ENCODE peak calls at places on chromosomes 1 and 21, in five cellular contexts. K, W, X, J and T are unnamed samples.

GRCh38 chr21:43864806-43865470 is at the start of gene AGPAT3:
- DNase-seq in K (no peak), W (no peak), X (no peak), J (no peak), T (no peak)

GRCh38 chr1:244060691-244061090 is 9.6 kb downstream of the ZBTB18 start:
- DNase-seq in K (no peak), W (no peak), X (no peak), J (no peak), T (no peak)

GRCh38 chr1:215140135-215140534 is 57.6 kb downstream of the KCNK2 start:
- DNase-seq in K (no peak), W (no peak), X (no peak), J (no peak), T (no peak)

GRCh38 chr1:72283204-72284083 is 1.1 kb upstream of the NEGR1 start:
- DNase-seq in K (peak; percentile 57), W (peak; percentile 53), X (peak; percentile 79), J (peak; percentile 52), T (peak; percentile 73)

GRCh38 chr1:231353086-231353485 is 15.0 kb downstream of the SPRTN start:
- DNase-seq in K (no peak), W (no peak), X (no peak), J (no peak), T (no peak)

GRCh38 chr1:15180189-15180588 is 26.6 kb downstream of the TMEM51 start:
- DNase-seq in K (no peak), W (no peak), X (no peak), J (no peak), T (no peak)

GRCh38 chr1:47424336-47424982 is 8.4 kb downstream of the FOXE3 start:
- DNase-seq in K (no peak), W (peak; percentile 70), X (peak; percentile 72), J (no peak), T (no peak)

GRCh38 chr1:6002714-6003501 is 10.7 kb upstream of the NPHP4 start:
- DNase-seq in K (peak; percentile 56), W (no peak), X (no peak), J (no peak), T (no peak)

DNA sequence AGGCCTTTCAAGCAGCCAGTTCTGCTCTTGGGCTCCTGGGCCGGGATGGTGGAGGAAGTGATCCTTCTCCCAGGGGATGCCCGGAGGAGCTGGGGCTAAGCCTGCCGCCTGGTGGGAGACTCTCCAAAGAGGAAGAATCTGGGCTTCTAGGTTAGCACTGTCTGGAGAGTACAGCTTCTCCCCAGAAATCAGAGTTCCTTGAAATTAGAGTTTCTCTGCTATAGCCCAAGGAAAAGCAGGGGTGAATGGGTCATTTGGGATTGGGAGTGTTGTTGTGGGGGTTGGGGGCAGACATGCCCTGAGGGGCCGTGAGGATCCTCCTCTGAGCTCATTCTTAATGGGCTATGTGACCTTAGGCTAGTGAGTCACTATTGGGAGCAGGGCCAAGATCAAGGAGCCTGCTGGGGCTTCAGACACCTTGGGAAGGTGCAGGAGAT is 6.5 kb downstream of the LGR6 start:
- DNase-seq in K (peak; percentile 84), W (no peak), X (no peak), J (peak; percentile 36), T (no peak)
- H3K4me1 ChIP-seq in K (peaks cover 22% of the 10 kb centered on the region), W (no peaks in the 10 kb centered on the region), X (peaks cover 6% of the 10 kb centered on the region), J (peaks cover 10% of the 10 kb centered on the region), T (no peaks in the 10 kb centered on the region)

GRCh38 chr1:29171521-29171920 is 10.2 kb downstream of the SRSF4 start:
- DNase-seq in K (no peak), W (no peak), X (no peak), J (no peak), T (no peak)

GRCh38 chr1:29171089-29171488 is 10.6 kb downstream of the SRSF4 start:
- DNase-seq in K (no peak), W (no peak), X (no peak), J (no peak), T (no peak)

GRCh38 chr1:29166291-29166878 is 15.3 kb downstream of the SRSF4 start:
- DNase-seq in K (no peak), W (no peak), X (no peak), J (no peak), T (no peak)

GRCh38 chr1:29164588-29164987 is 17.1 kb downstream of the SRSF4 start:
- DNase-seq in K (no peak), W (no peak), X (no peak), J (no peak), T (no peak)

GRCh38 chr1:29167904-29168303 is 13.8 kb downstream of the SRSF4 start:
- DNase-seq in K (no peak), W (no peak), X (no peak), J (no peak), T (no peak)
- H3K4me1 ChIP-seq in K (no peaks in the 10 kb centered on the region), W (no peaks in the 10 kb centered on the region), X (peaks cover 5% of the 10 kb centered on the region), J (peaks cover 67% of the 10 kb centered on the region), T (peaks cover 6% of the 10 kb centered on the region)

GRCh38 chr1:43872280-43872679 is 61.3 kb upstream of the ARTN start:
- DNase-seq in K (no peak), W (no peak), X (no peak), J (no peak), T (no peak)

GRCh38 chr1:43867946-43868740 is 65.5 kb upstream of the ARTN start:
- DNase-seq in K (no peak), W (no peak), X (no peak), J (no peak), T (no peak)

GRCh38 chr1:43870306-43870705 is 63.3 kb upstream of the ARTN start:
- DNase-seq in K (no peak), W (no peak), X (no peak), J (no peak), T (no peak)

GRCh38 chr1:43866201-43866600 is 67.4 kb upstream of the ARTN start:
- DNase-seq in K (no peak), W (no peak), X (no peak), J (no peak), T (no peak)

DNA sequence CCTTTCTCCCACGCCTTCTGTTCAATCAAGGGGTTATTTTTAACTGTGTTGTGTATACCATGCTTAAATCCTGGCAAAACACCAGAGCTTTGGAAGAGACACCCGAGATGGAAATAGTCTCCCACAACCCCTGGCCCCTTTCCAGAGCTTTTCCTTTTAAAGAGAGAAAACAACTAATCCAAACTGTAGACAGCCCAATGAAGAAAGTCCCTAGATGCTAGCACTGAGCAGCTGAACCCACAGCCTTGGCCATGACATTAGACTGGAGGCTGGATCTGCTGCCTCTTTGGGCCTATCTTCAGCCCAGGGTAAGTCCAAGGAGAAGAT is 64.9 kb upstream of the ARTN start:
- DNase-seq in K (no peak), W (peak; percentile 84), X (no peak), J (no peak), T (no peak)
- H3K4me1 ChIP-seq in K (peaks cover 10% of the 10 kb centered on the region), W (peaks cover 13% of the 10 kb centered on the region), X (no peaks in the 10 kb centered on the region), J (peaks cover 16% of the 10 kb centered on the region), T (peaks cover 20% of the 10 kb centered on the region)

DNA sequence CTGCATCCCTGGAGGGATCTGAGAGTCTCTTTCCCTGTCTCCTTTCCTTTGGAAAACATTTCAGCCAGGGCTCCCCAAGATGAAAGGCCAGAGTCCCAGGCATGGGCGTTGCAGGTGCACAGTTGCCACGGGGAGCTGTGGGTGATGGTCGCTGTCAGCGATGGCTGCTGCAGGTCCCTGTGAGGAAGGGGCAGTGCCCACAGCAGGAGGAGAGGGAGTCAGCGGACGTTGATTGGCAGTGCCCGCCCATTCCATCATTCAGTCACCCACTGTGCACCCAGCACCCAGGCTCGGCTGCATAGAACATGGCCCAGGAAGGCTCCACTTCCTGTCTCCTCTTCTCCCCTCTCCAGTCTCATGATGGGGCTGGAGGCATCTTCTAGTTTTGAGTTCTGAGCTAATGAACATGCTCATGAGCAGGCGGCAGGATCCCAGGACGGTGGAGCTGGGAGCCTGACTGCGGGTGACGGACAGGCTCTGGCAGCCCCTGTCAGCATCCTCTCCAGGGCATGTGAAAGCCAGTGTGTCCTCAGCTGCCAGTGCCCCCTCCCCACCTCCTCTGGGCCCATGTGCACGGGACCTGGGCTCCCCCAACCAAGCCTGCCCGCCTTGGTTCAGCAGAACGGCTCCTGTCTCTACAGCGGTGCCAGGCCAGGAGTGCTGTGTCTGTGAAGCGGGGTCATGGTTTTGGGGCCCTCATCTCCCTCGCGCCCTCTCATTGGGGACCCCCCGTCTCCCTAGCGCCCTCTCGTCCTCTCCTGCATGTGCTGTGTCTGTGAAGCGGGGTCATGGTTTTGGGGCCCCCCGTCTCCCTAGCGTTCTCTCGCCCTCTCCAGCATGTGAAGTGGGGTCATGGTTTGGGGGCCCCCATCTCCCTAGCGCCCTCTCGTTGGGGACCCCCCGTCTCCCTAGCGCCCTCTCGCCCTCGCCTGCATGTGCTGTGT is 24.5 kb downstream of the COL18A1 start:
- DNase-seq in K (no peak), W (no peak), X (no peak), J (no peak), T (no peak)
- H3K4me1 ChIP-seq in K (peaks cover 11% of the 10 kb centered on the region), W (peaks cover 55% of the 10 kb centered on the region), X (peaks cover 35% of the 10 kb centered on the region), J (peaks cover 14% of the 10 kb centered on the region), T (peaks cover 4% of the 10 kb centered on the region)

DNA sequence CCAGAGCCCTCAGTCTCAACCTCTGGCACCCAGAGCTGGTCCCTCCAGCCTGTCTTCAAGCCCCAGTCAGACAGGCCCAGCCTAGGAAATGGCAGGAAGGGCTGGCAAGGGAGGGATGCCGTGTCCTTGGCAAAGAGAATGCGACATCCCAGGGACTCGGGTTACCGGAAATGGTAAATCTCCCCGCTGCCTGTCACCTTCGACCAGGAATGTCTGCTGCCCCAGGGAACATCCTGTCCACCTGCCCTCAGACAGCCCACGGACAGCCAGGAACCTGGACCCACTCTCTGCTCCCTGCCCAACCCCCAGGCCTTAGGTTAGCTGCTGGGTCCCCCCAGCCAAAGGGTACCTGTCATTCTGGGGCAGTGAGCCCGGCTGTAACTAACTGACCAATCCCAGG is 23.9 kb downstream of the HSPG2 start:
- DNase-seq in K (peak; percentile 41), W (peak; percentile 50), X (no peak), J (no peak), T (no peak)
- H3K4me1 ChIP-seq in K (no peaks in the 10 kb centered on the region), W (peaks cover 61% of the 10 kb centered on the region), X (peaks cover 36% of the 10 kb centered on the region), J (peaks cover 99% of the 10 kb centered on the region), T (peaks cover 28% of the 10 kb centered on the region)

GRCh38 chr1:211739671-211740411 is 64.4 kb upstream of the NEK2 start:
- DNase-seq in K (no peak), W (no peak), X (no peak), J (no peak), T (no peak)

GRCh38 chr1:211742889-211743529 is 67.6 kb upstream of the NEK2 start:
- DNase-seq in K (no peak), W (no peak), X (no peak), J (no peak), T (no peak)

GRCh38 chr1:211741799-211742198 is 66.4 kb upstream of the NEK2 start:
- DNase-seq in K (no peak), W (no peak), X (no peak), J (no peak), T (no peak)

GRCh38 chr1:211742272-211742671 is 66.9 kb upstream of the NEK2 start:
- DNase-seq in K (no peak), W (no peak), X (no peak), J (no peak), T (no peak)

DNA sequence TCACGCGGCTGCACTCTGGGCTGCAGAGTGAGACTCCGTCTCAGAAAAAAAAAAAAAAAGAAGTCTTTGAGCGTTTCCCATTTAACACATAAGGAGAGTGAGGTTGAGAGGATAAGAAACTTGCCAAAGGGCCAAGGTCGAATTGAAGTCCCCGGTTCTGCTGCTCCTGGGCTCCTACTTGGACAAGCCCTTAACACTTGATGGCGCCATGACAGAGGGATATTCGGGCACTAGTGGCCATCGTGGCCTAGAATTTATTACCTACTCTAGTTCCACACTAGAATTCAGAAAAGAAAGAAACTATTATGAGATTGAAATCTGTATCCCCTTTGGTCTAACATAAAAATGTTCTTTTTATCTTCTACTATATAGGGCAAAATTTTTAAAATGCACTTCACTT is 65.7 kb upstream of the NEK2 start:
- DNase-seq in K (no peak), W (no peak), X (no peak), J (no peak), T (no peak)
- H3K4me1 ChIP-seq in K (peaks cover under 1% of the 10 kb centered on the region), W (peaks cover 38% of the 10 kb centered on the region), X (peaks cover 3% of the 10 kb centered on the region), J (no peaks in the 10 kb centered on the region), T (no peaks in the 10 kb centered on the region)